ENCODE peak calls at places on chromosomes 4 and X, in nine cellular contexts. P, X, O, U, L, A, J, W and T are unnamed samples. For H3K9me3, the result is how much of the 10 kb centered on the place peaks cover.

GRCh38 chrX:21978346-21978745 is 37.8 kb downstream of the SMS start:
- DNase-seq in P (no peak), X (no peak), O (no peak), U (no peak), L (no peak), A (no peak), J (no peak), W (no peak), T (no peak)

GRCh38 chr4:79913581-79913980 is 159.4 kb downstream of the ANTXR2 start:
- DNase-seq in P (no peak), X (no peak), O (no peak), U (no peak), L (peak), A (no peak), J (no peak), W (no peak), T (no peak)

GRCh38 chrX:12225073-12225472 is 86.8 kb downstream of the FRMPD4 start:
- DNase-seq in P (no peak), X (no peak), O (no peak), U (no peak), L (no peak), A (no peak), J (no peak), W (no peak), T (no peak)

GRCh38 chr4:153704522-153704921 is 20.4 kb downstream of the TLR2 start:
- DNase-seq in P (no peak), X (no peak), O (no peak), U (no peak), L (no peak), A (peak), J (no peak), W (no peak), T (no peak)

GRCh38 chr4:2817701-2818350 is 24.9 kb downstream of the SH3BP2 start:
- DNase-seq in P (peak), X (no peak), O (no peak), U (no peak), L (no peak), A (peak), J (no peak), W (peak), T (no peak)

GRCh38 chr4:173413043-173413442 is 14.1 kb upstream of the SCRG1 start:
- DNase-seq in P (no peak), X (no peak), O (no peak), U (peak), L (no peak), A (no peak), J (no peak), W (no peak), T (no peak)

GRCh38 chr4:167475951-167476350 is 241.7 kb upstream of the SPOCK3 start:
- DNase-seq in P (no peak), X (no peak), O (no peak), U (no peak), L (no peak), A (no peak), J (no peak), W (no peak), T (no peak)

GRCh38 chr4:154731756-154732155 is 12.0 kb upstream of the LRAT start:
- DNase-seq in P (no peak), X (no peak), O (no peak), U (no peak), L (no peak), A (no peak), J (no peak), W (no peak), T (no peak)

GRCh38 chr4:159446266-159446976 is 343.5 kb downstream of the RAPGEF2 start:
- DNase-seq in P (peak), X (peak), O (no peak), U (peak), L (peak), A (peak), J (no peak), W (peak), T (no peak)

GRCh38 chrX:134679226-134679625 is 21.0 kb upstream of the PLAC1 start:
- DNase-seq in P (no peak), X (no peak), O (no peak), U (no peak), L (peak), A (no peak), J (no peak), W (no peak), T (no peak)

GRCh38 chrX:69371159-69371558 is 133.0 kb upstream of the NALF2 start:
- DNase-seq in P (no peak), X (no peak), O (no peak), U (no peak), L (no peak), A (no peak), J (no peak), W (no peak), T (no peak)

GRCh38 chrX:14362731-14363130 is 166.6 kb upstream of the GLRA2 start:
- DNase-seq in P (no peak), X (no peak), O (no peak), U (no peak), L (peak), A (no peak), J (no peak), W (no peak), T (no peak)

GRCh38 chrX:41542151-41542935 is 95.2 kb downstream of the NYX start:
- DNase-seq in P (peak), X (no peak), O (no peak), U (no peak), L (peak), A (no peak), J (no peak), W (no peak), T (no peak)

GRCh38 chr4:82708982-82709381 is 89.6 kb downstream of the SCD5 start:
- DNase-seq in P (peak), X (no peak), O (no peak), U (no peak), L (no peak), A (no peak), J (no peak), W (no peak), T (no peak)

GRCh38 chr4:53313510-53313909 is 52.4 kb downstream of the SCFD2 start:
- DNase-seq in P (peak), X (no peak), O (no peak), U (no peak), L (no peak), A (peak), J (no peak), W (no peak), T (no peak)

GRCh38 chrX:19565605-19566004 is 50.3 kb upstream of the MAP3K15 start:
- DNase-seq in P (no peak), X (no peak), O (no peak), U (no peak), L (no peak), A (no peak), J (no peak), W (no peak), T (no peak)

GRCh38 chrX:69093960-69094935 is 71.0 kb downstream of the PJA1 start:
- DNase-seq in P (peak), X (no peak), O (peak), U (no peak), L (peak), A (peak), J (no peak), W (peak), T (peak)

GRCh38 chr4:136007991-136008390 is 1524.3 kb downstream of the PCDH18 start:
- DNase-seq in P (no peak), X (no peak), O (no peak), U (no peak), L (no peak), A (no peak), J (no peak), W (no peak), T (no peak)

GRCh38 chr4:535181-535923 is 36.3 kb downstream of the PIGG start:
- DNase-seq in P (no peak), X (no peak), O (no peak), U (no peak), L (no peak), A (no peak), J (no peak), W (peak), T (no peak)

GRCh38 chrX:73267206-73267605 is 52.6 kb upstream of the NAP1L2 start:
- DNase-seq in P (no peak), X (no peak), O (no peak), U (no peak), L (no peak), A (no peak), J (no peak), W (no peak), T (no peak)

GRCh38 chr4:186712690-186713089 is 11.0 kb downstream of the FAT1 start:
- DNase-seq in P (no peak), X (no peak), O (no peak), U (no peak), L (no peak), A (no peak), J (no peak), W (no peak), T (no peak)
- H3K9me3 ChIP-seq in P (under half), X (under half), O (under half), U (under half), L (under half), A (under half), J (under half), W (under half), T (under half)

GRCh38 chr4:19379318-19379717 is 872.4 kb upstream of the SLIT2 start:
- DNase-seq in P (no peak), X (no peak), O (no peak), U (no peak), L (no peak), A (no peak), J (no peak), W (no peak), T (no peak)
- H3K9me3 ChIP-seq in P (under half), X (under half), O (under half), U (under half), L (under half), A (under half), J (under half), W (under half), T (under half)

DNA sequence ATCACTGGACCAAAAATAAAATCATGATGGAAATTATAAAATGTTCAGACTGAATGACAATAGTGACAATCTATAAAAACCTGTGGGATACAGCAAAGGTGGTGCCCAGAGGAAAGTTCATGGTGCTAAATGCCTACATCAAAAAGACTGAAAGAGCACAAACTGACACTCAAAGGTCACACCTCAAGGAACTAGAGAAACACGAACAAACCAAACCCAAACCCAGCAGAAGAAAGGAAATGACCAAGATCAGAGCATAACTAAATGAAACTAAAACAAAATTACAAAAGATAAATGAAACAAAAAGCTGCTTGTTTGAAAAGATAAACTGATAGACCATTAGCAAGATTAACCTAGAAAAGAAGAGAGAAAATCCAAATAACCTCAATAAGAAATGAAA is 78.7 kb downstream of the ANAPC10 start:
- DNase-seq in P (no peak), X (no peak), O (no peak), U (no peak), L (no peak), A (no peak), J (no peak), W (no peak), T (no peak)
- H3K9me3 ChIP-seq in P (under half), X (under half), O (under half), U (under half), L (under half), A (under half), J (under half), W (under half), T (under half)

DNA sequence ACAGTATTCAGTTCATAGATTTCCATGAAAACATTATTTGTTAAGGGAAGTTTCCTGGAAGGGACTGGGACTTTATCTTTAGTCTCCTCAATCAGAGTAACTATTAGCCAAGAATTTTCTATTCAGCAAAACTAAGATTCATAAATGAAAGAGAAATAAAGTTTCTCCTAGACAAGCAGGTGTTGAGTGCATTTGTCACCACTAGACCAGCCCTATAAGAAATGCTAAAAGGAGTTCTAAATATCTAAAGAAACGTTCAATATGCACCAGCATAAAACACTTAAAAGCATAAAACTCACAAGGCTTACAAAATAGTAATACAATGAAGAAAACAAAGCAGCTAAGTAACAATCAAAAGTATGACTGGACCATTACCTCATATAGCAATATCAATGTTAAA is 423.0 kb downstream of the TECRL start:
- DNase-seq in P (no peak), X (no peak), O (no peak), U (no peak), L (no peak), A (no peak), J (no peak), W (no peak), T (no peak)
- H3K9me3 ChIP-seq in P (under half), X (under half), O (under half), U (under half), L (under half), A (under half), J (under half), W (under half), T (under half)

GRCh38 chrX:71996826-71997225 is 86.2 kb downstream of the NHSL2 start:
- DNase-seq in P (peak), X (peak), O (no peak), U (no peak), L (peak), A (no peak), J (peak), W (no peak), T (no peak)
- H3K9me3 ChIP-seq in P (under half), X (under half), O (under half), U (under half), L (under half), A (under half), J (under half), W (under half), T (under half)

GRCh38 chr4:86657910-86658309 is 63.8 kb downstream of the PTPN13 start:
- DNase-seq in P (no peak), X (no peak), O (no peak), U (no peak), L (no peak), A (no peak), J (no peak), W (no peak), T (no peak)

GRCh38 chr4:86653237-86653865 is 59.2 kb downstream of the PTPN13 start:
- DNase-seq in P (peak), X (no peak), O (no peak), U (no peak), L (no peak), A (peak), J (no peak), W (no peak), T (no peak)

GRCh38 chr4:86657382-86657781 is 63.3 kb downstream of the PTPN13 start:
- DNase-seq in P (no peak), X (no peak), O (no peak), U (no peak), L (no peak), A (no peak), J (no peak), W (no peak), T (no peak)

DNA sequence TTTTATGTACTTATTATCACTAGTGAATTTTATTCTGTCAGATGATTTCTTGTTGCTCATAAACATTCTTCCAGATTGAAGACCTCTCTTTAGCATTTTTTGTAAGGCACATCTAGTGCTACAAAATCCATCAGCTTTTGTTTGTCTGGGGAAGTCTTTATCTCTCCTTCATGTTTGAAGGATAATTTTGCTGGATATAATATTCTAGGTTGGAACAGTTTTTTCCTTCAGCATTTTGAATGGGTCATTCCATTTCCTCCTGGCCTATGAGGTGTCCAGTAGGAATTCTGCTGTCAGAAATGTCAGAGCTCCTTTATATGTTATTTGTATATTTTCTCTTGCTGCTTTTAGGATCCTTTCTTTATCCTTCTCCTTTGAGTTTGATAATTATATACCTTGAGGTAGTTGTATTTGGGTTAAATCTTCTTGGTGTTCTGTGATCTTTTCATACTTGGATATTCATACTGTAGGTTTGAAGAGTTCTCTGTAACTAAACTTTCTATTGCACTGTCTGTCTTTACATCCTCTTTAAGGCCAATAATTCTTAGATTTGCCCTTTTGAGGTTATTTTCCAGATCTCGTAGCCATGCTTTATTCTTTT is 58.3 kb downstream of the PTPN13 start:
- DNase-seq in P (no peak), X (no peak), O (no peak), U (no peak), L (no peak), A (no peak), J (no peak), W (no peak), T (no peak)
- H3K9me3 ChIP-seq in P (half or more), X (under half), O (under half), U (under half), L (under half), A (under half), J (under half), W (under half), T (under half)

GRCh38 chrX:119010491-119010890 is 36.1 kb downstream of the LONRF3 start:
- DNase-seq in P (no peak), X (no peak), O (no peak), U (no peak), L (no peak), A (no peak), J (no peak), W (no peak), T (no peak)
- H3K9me3 ChIP-seq in P (under half), X (under half), O (under half), U (under half), L (under half), A (under half), J (under half), W (under half), T (under half)